ENCODE peak calls at places on chromosomes 12 and 14, in four cellular contexts. C is dermis blood vessel endothelial cell, D is LoVo, W is EL. H is an unnamed sample.

GRCh38 chr12:674272-674781 is 11.1 kb upstream of the NINJ2 start:
- DNase-seq in W (no peak), C (peak; percentile 69), D (no peak), H (no peak)

GRCh38 chr12:25904442-25904841 is 54.0 kb upstream of the RASSF8 start:
- DNase-seq in C (peak; percentile 13), D (no peak), W (peak; percentile 36), H (no peak)

GRCh38 chr12:53550595-53550994 is 43.3 kb upstream of the NPFF start:
- DNase-seq in C (peak; percentile 16), D (no peak), W (peak; percentile 5), H (no peak)

GRCh38 chr12:121789233-121789781 is 4.2 kb downstream of the RHOF start:
- DNase-seq in W (no peak), D (no peak), C (peak; percentile 31), H (no peak)

GRCh38 chr14:95328876-95329503 is 9.3 kb upstream of the CLMN start:
- DNase-seq in C (no peak), D (no peak), W (no peak), H (no peak)

GRCh38 chr14:73261075-73261474 is 23.8 kb downstream of the PAPLN start:
- DNase-seq in W (no peak), D (no peak), C (no peak), H (no peak)

GRCh38 chr12:124709722-124710656 is 142.6 kb upstream of the NCOR2 start:
- DNase-seq in W (peak; percentile 82), D (no peak), C (no peak), H (no peak)

GRCh38 chr12:30764251-30764650 is 9.5 kb upstream of the CAPRIN2 start:
- DNase-seq in C (no peak), W (no peak), D (no peak), H (no peak)

GRCh38 chr14:67653651-67654280 is 20.7 kb downstream of the VTI1B start:
- DNase-seq in W (peak; percentile 8), C (no peak), D (no peak), H (no peak)

GRCh38 chr12:65368071-65368470 is 89.6 kb downstream of the MSRB3 start:
- DNase-seq in C (no peak), W (no peak), D (no peak), H (no peak)

GRCh38 chr12:25723286-25723685 is 170.2 kb upstream of the LMNTD1 start:
- DNase-seq in D (no peak), C (no peak), W (no peak), H (no peak)

GRCh38 chr12:31031951-31032335 is 41.7 kb upstream of the DDX11 start:
- DNase-seq in W (no peak), C (no peak), D (no peak), H (no peak)

GRCh38 chr14:90548455-90548854 is 151.6 kb downstream of the CALM1 start:
- DNase-seq in D (no peak), W (no peak), C (no peak), H (no peak)

GRCh38 chr12:39867631-39868030 is 238.2 kb downstream of the SLC2A13 start:
- DNase-seq in C (no peak), D (no peak), W (no peak), H (no peak)

GRCh38 chr14:99257673-99258221 is 14.2 kb downstream of the BCL11B start:
- DNase-seq in D (no peak), C (no peak), W (no peak), H (no peak)

GRCh38 chr12:54932691-54933090 is 51.9 kb downstream of the TESPA1 start:
- DNase-seq in C (no peak), D (no peak), W (no peak), H (no peak)

GRCh38 chr14:69582207-69582606 is 7.5 kb upstream of the CCDC177 start:
- DNase-seq in C (no peak), W (peak; percentile 34), D (no peak), H (peak; percentile 32)

GRCh38 chr12:13135336-13136178 is 32.1 kb upstream of the GSG1 start:
- DNase-seq in W (peak; percentile 93), D (peak; percentile 40), C (peak; percentile 79), H (peak; percentile 61)